ENCODE peak calls at places on chromosomes 11 and 22, in ten cellular contexts. P is hepatocyte; V is fibroblast of lung; O is A549; N is Peyer's patch; R is IMR-90; E is CD8-positive, alpha-beta T cell; F is sigmoid colon; A is thoracic aorta; C is mammary epithelial cell. I is an unnamed sample. For H3K4me1, the result is how much of the 10 kb centered on the place peaks cover.

GRCh38 chr22:45218974-45219373 is 21.7 kb downstream of the KIAA0930 start:
- DNase-seq in E (no peak), C (no peak), A (no peak), O (no peak), V (no peak), F (no peak), P (no peak), R (peak), N (no peak), I (no peak)

GRCh38 chr11:23124996-23125395 is 264.7 kb upstream of the CCDC179 start:
- DNase-seq in R (no peak), F (no peak), A (no peak), V (peak), O (no peak), E (no peak), C (no peak), P (no peak), N (no peak), I (no peak)

GRCh38 chr11:37459430-37459829 is 861.4 kb upstream of the RAG2 start:
- DNase-seq in P (no peak), E (no peak), V (no peak), F (no peak), R (no peak), O (no peak), N (no peak), C (no peak), A (no peak), I (no peak)

GRCh38 chr11:1934326-1935155 is 12.6 kb upstream of the MRPL23 start:
- DNase-seq in E (no peak), C (no peak), A (no peak), F (no peak), V (no peak), O (no peak), N (no peak), R (no peak), P (no peak), I (peak)

GRCh38 chr11:128283445-128283844 is 303.9 kb downstream of the ETS1 start:
- DNase-seq in A (no peak), R (peak), P (no peak), O (no peak), V (peak), N (no peak), E (no peak), C (no peak), F (no peak), I (no peak)

GRCh38 chr11:68014157-68014965 is 4.2 kb downstream of the ALDH3B1 start:
- DNase-seq in V (peak), F (peak), A (no peak), C (peak), N (no peak), R (peak), O (peak), P (no peak), E (no peak), I (peak)

GRCh38 chr11:34431979-34432378 is 6.8 kb upstream of the CAT start:
- DNase-seq in P (no peak), A (no peak), N (no peak), E (no peak), V (no peak), C (no peak), R (no peak), F (no peak), O (no peak), I (no peak)

GRCh38 chr11:96614846-96615245 is 225.0 kb downstream of the JRKL start:
- DNase-seq in E (no peak), O (no peak), C (no peak), P (no peak), A (no peak), N (no peak), F (no peak), R (no peak), V (no peak), I (no peak)

GRCh38 chr22:37518509-37519267 is 527 bp downstream of the CARD10 start:
- DNase-seq in C (no peak), N (no peak), O (no peak), P (no peak), E (no peak), V (no peak), R (no peak), A (no peak), F (no peak), I (peak)

GRCh38 chr11:43243901-43244300 is 67.9 kb upstream of the API5 start:
- DNase-seq in A (no peak), E (no peak), N (no peak), P (no peak), O (no peak), V (no peak), C (no peak), R (no peak), F (no peak), I (no peak)

GRCh38 chr22:19632671-19633148 is 81.6 kb upstream of the SEPTIN5 start:
- DNase-seq in C (peak), N (no peak), O (no peak), V (no peak), A (no peak), R (no peak), P (no peak), F (peak), E (no peak), I (no peak)

GRCh38 chr11:82944198-82944597 is 42.7 kb downstream of the DDIAS start:
- DNase-seq in P (no peak), O (no peak), C (no peak), A (no peak), R (no peak), V (no peak), E (no peak), F (no peak), N (no peak), I (no peak)

GRCh38 chr11:16002942-16003341 is 353.4 kb downstream of the SOX6 start:
- DNase-seq in F (no peak), O (no peak), E (no peak), N (no peak), C (no peak), A (no peak), P (no peak), V (no peak), R (no peak), I (no peak)

GRCh38 chr22:27317156-27317555 is 484.4 kb downstream of the MN1 start:
- DNase-seq in A (no peak), O (peak), N (no peak), P (no peak), R (no peak), C (no peak), V (no peak), E (no peak), F (no peak), I (no peak)

GRCh38 chr11:58513747-58514367 is 6.0 kb upstream of the OR5B21 start:
- DNase-seq in E (no peak), P (peak), N (no peak), C (peak), V (peak), A (no peak), O (peak), F (no peak), R (peak), I (no peak)

GRCh38 chr22:49930128-49930527 is 11.7 kb downstream of the CRELD2 start:
- DNase-seq in P (no peak), O (no peak), E (no peak), F (no peak), C (no peak), R (no peak), N (peak), A (no peak), V (no peak), I (no peak)

GRCh38 chr22:39419096-39419495 is 19.5 kb downstream of the TAB1 start:
- DNase-seq in E (no peak), V (no peak), F (no peak), C (no peak), N (no peak), A (no peak), O (no peak), R (no peak), P (no peak), I (no peak)

GRCh38 chr22:39421691-39422090 is 22.1 kb downstream of the TAB1 start:
- DNase-seq in R (no peak), C (no peak), V (no peak), O (no peak), F (no peak), E (no peak), P (peak), A (no peak), N (no peak), I (no peak)

GRCh38 chr22:39418696-39419095 is 19.1 kb downstream of the TAB1 start:
- DNase-seq in A (no peak), E (no peak), V (no peak), C (no peak), N (no peak), F (no peak), R (no peak), P (no peak), O (no peak), I (no peak)

GRCh38 chr22:39422101-39422500 is 22.5 kb downstream of the TAB1 start:
- DNase-seq in O (no peak), R (no peak), V (no peak), F (no peak), N (no peak), E (no peak), A (no peak), P (no peak), C (no peak), I (no peak)

DNA sequence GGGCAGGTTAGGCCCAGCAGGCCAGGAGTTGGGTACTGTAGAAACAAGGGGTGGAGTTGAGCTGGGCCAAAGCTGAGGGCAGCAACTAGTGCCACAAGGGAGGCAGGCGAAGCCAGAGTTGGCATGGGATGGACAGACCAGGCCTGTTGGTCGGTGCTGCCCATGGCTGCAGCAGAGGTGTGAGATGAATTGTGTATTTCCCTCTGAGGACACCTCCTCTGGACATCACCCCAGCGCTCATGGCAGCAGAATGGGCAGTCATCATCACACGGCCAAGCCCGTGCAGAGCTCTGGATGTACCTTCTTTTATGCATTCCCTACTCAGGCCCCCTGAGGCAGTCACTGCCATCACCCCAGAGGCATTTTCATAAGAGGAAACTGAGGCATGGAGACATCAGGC is 20.3 kb downstream of the TAB1 start:
- DNase-seq in N (no peak), R (no peak), F (no peak), V (no peak), O (no peak), P (no peak), A (no peak), E (no peak), C (no peak), I (no peak)
- H3K4me1 ChIP-seq in N (under half), R (under half), F (under half), V (under half), O (under half), P (under half), A (under half), E (under half), C (under half), I (under half)

GRCh38 chr22:32000171-32000570 is 42.9 kb upstream of the SLC5A1 start:
- DNase-seq in C (no peak), N (no peak), A (no peak), E (no peak), P (no peak), R (no peak), F (no peak), O (no peak), V (no peak), I (no peak)

DNA sequence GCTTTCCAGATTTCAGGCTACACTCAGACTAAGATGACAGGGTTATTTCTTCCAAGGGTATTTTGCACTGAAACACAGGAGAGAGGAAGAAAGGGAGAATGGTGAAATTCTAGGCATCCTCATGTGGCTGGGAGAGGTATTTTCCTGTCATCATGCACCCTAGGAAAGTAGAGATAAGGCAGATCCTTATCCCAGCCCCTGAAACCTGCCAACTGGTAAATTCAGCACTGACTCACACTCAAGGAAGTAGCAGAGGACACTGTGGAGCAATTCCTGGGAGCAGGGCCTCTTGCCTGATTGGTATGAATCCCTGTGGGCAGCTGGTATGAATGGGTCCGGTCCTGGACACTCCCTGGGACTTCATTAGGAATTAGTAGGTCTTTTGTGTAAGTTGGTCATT is 37.6 kb upstream of the SLC5A1 start:
- DNase-seq in E (no peak), R (peak), N (no peak), V (peak), F (no peak), O (peak), P (peak), A (no peak), C (peak), I (no peak)
- TF ChIP-seq CTCF in E (no peak), R (no peak), N (no peak), V (no peak), F (no peak), O (no peak), P (no peak), A (no peak), C (peak), I (no peak)

GRCh38 chr22:18136563-18137320 is 13.2 kb upstream of the USP18 start:
- DNase-seq in F (no peak), O (no peak), E (no peak), V (no peak), R (no peak), C (no peak), P (no peak), A (no peak), N (no peak), I (no peak)

GRCh38 chr22:18133452-18133851 is 16.5 kb upstream of the USP18 start:
- DNase-seq in F (no peak), O (no peak), P (no peak), A (no peak), V (peak), E (no peak), N (no peak), R (no peak), C (no peak), I (no peak)

GRCh38 chr22:18126606-18127005 is 16.0 kb downstream of the TUBA8 start:
- DNase-seq in N (no peak), O (no peak), F (no peak), A (no peak), E (no peak), V (no peak), R (no peak), P (no peak), C (no peak), I (no peak)

GRCh38 chr22:18130699-18131429 is 19.1 kb upstream of the USP18 start:
- DNase-seq in A (no peak), F (no peak), E (no peak), P (no peak), C (no peak), R (no peak), V (no peak), O (no peak), N (no peak), I (no peak)
- H3K4me1 ChIP-seq in A (under half), F (under half), E (under half), P (under half), C (under half), R (under half), V (under half), O (under half), N (under half), I (under half)

DNA sequence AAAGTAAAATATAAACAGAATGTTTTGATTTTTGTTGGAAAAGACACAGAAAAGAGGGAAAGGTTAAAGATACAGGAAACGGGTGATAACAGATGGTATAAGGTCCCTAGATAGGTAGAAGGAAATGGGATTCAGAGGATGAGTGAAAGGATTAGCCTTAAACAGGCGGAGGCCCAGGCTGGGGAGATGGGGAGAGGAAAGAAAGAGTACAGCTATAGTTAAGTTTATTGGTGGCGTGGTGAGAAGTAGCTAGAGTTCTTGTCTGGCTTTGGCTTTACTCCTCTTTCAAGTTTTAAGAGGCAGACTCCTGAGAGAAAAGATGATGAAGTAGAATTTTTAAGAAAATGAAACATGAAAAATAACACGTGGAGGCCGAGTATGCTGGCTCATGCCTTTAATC is 13.7 kb downstream of the ZBTB44 start:
- DNase-seq in N (no peak), A (no peak), E (no peak), O (no peak), P (no peak), R (no peak), V (no peak), C (no peak), F (no peak), I (no peak)
- TF ChIP-seq CTCF in N (no peak), A (no peak), E (no peak), O (no peak), P (no peak), R (no peak), V (no peak), C (no peak), F (no peak), I (no peak)

GRCh38 chr11:61728940-61729219 is 23.6 kb upstream of the MYRF start:
- DNase-seq in E (no peak), V (peak), R (peak), A (no peak), C (peak), P (no peak), F (no peak), N (no peak), O (peak), I (no peak)
- H3K4me1 ChIP-seq in E (under half), V (under half), R (under half), A (under half), C (under half), P (under half), F (under half), N (under half), O (under half), I (under half)

GRCh38 chr11:5476184-5476819 is 12.2 kb upstream of the OR52D1 start:
- DNase-seq in A (no peak), V (peak), F (no peak), E (peak), R (peak), N (peak), C (peak), O (peak), P (peak), I (no peak)
- TF ChIP-seq CTCF in A (peak), V (peak), F (peak), E (peak), R (peak), N (peak), C (peak), O (peak), P (peak), I (peak)

GRCh38 chr11:8794677-8795103 is 112.1 kb downstream of the RPL27A start:
- DNase-seq in A (no peak), C (no peak), P (peak), V (no peak), N (no peak), F (no peak), E (no peak), R (no peak), O (peak), I (no peak)

GRCh38 chr11:8790964-8791363 is 108.4 kb downstream of the RPL27A start:
- DNase-seq in P (no peak), O (no peak), A (no peak), R (no peak), E (no peak), F (no peak), C (no peak), N (no peak), V (no peak), I (no peak)

GRCh38 chr11:8792636-8793035 is 110.0 kb downstream of the RPL27A start:
- DNase-seq in P (no peak), C (no peak), A (no peak), N (no peak), V (peak), E (no peak), O (no peak), F (no peak), R (no peak), I (no peak)

GRCh38 chr11:8794126-8794525 is 111.5 kb downstream of the RPL27A start:
- DNase-seq in R (no peak), C (no peak), P (no peak), F (no peak), V (no peak), E (no peak), A (no peak), N (no peak), O (no peak), I (no peak)

DNA sequence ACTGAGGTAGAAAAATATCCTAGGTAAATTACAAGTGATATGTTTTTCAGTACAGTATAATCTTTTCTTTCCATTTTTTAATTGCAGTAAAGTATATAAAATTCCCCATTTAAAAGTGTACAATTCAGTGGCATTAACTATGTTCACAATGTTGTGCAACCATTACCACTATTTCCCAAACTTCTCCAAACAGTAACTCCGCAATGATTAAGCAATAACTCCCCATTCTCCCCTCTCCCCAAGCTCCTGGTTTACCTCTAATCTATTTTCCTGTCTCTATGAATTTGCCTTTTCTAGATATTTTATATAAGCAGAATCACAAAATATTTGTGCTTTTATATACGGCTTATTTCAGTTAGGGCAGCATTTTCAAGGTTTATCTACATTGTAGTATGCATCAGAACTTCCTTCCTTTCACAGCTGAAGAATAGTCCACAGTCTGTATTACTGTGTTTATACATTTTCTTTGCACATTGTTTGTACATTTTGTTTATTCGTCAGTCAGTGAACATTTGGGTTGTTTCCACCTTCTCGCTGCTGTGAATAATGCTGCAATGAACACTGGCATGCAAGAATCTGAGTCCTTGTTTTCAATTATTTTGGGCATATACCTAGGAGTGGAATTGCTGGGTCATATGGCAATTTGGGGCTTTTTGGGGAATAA is 110.7 kb downstream of the RPL27A start:
- DNase-seq in N (no peak), A (no peak), R (peak), F (no peak), P (no peak), O (no peak), V (peak), C (no peak), E (no peak), I (no peak)
- H3K4me1 ChIP-seq in N (under half), A (under half), R (under half), F (half or more), P (under half), O (under half), V (under half), C (under half), E (under half), I (under half)

DNA sequence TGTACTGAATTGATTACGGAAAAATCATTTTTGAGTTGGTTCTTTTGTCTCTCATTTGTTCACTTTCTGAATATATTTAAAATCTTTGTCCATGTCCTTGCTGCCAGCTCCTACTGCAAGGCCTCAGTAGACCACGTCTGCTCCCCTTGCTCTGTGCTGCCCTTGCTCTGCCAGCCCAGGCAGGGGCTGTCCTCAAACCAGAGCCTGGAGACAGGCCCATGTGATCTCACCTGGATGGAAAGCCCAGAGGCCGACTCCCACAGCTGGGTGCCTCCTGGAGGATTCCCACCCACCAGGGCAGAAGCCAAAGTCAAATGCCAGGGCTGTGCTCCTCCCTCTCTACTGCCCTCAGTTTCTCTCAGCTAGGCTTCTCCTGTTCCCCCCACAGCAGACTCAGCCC is 141.8 kb downstream of the NTM start:
- DNase-seq in R (no peak), V (no peak), E (no peak), O (no peak), C (no peak), N (no peak), A (no peak), F (no peak), P (no peak), I (no peak)
- TF ChIP-seq CTCF in R (no peak), V (no peak), E (no peak), O (no peak), C (no peak), N (no peak), A (no peak), F (no peak), P (no peak), I (no peak)

DNA sequence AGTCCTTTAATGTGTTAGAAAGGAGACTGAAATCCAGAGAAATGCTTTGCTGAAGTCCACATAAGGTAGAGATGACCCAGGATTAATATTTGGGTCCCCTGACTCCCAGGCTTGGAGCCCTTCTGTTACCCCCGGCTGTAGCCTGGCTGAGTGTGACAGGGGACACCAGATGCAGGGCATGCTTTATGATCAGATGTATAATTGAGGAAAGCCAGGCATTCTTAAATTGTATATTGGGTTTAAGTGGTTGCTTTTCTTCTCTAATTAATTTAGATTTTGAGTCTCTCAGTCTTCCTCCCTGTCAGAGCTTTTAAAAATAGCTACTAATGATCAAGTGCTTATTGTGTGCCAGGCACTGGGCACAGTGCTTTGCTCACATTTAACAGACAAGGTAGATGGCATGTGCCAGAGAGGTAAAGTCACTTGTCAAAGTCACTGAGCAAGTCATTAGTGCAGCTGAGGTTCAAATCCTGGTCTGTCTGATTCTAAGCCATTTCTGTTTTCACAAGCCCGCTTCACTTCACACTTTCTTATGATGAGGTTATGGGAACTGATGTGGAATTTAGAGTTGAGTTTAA is 7.9 kb downstream of the ZNRF3 start:
- DNase-seq in R (no peak), O (no peak), N (no peak), C (no peak), F (peak), A (no peak), E (no peak), V (no peak), P (no peak), I (no peak)
- H3K4me1 ChIP-seq in R (under half), O (under half), N (under half), C (under half), F (under half), A (under half), E (under half), V (under half), P (under half), I (under half)